ENCODE peak calls at places on chromosomes 16 and 17, in nine cellular contexts. One of them, this sample, is unnamed.

GRCh38 chr16:85202631-85203461 is 90.6 kb upstream of the CIBAR2 start:
- DNase-seq in Calu3: no peak
- DNase-seq in IMR-90: peak
- DNase-seq in tibial artery: peak
- DNase-seq in PC-9: no peak
- DNase-seq in ovary: peak
- DNase-seq in GM13977: no peak
- DNase-seq in nephron progenitor cell: peak
- DNase-seq in progenitor cell of endocrine pancreas: no peak
- DNase-seq in this sample: no peak

GRCh38 chr17:19386276-19386863 is 620 bp downstream of the MFAP4 start:
- DNase-seq in progenitor cell of endocrine pancreas: no peak
- DNase-seq in Calu3: no peak
- DNase-seq in IMR-90: peak
- DNase-seq in ovary: peak
- DNase-seq in nephron progenitor cell: peak
- DNase-seq in GM13977: no peak
- DNase-seq in PC-9: no peak
- DNase-seq in tibial artery: peak
- DNase-seq in this sample: peak

GRCh38 chr17:57294629-57295501 is 38.5 kb downstream of the MSI2 start:
- DNase-seq in nephron progenitor cell: no peak
- DNase-seq in progenitor cell of endocrine pancreas: no peak
- DNase-seq in PC-9: no peak
- DNase-seq in ovary: no peak
- DNase-seq in GM13977: no peak
- DNase-seq in tibial artery: no peak
- DNase-seq in IMR-90: peak
- DNase-seq in Calu3: no peak
- DNase-seq in this sample: peak

GRCh38 chr17:13562271-13562800 is 39.4 kb downstream of the HS3ST3A1 start:
- DNase-seq in tibial artery: no peak
- DNase-seq in nephron progenitor cell: peak
- DNase-seq in GM13977: no peak
- DNase-seq in progenitor cell of endocrine pancreas: no peak
- DNase-seq in PC-9: no peak
- DNase-seq in Calu3: no peak
- DNase-seq in IMR-90: peak
- DNase-seq in ovary: peak
- DNase-seq in this sample: peak

GRCh38 chr16:47905771-47906170 is 250.0 kb downstream of the ABCC12 start:
- DNase-seq in nephron progenitor cell: no peak
- DNase-seq in progenitor cell of endocrine pancreas: no peak
- DNase-seq in ovary: no peak
- DNase-seq in PC-9: no peak
- DNase-seq in Calu3: no peak
- DNase-seq in tibial artery: no peak
- DNase-seq in IMR-90: peak
- DNase-seq in GM13977: no peak
- DNase-seq in this sample: peak

GRCh38 chr17:73071387-73071999 is 21.0 kb downstream of the SLC39A11 start:
- DNase-seq in GM13977: no peak
- DNase-seq in IMR-90: peak
- DNase-seq in Calu3: no peak
- DNase-seq in tibial artery: no peak
- DNase-seq in ovary: no peak
- DNase-seq in nephron progenitor cell: no peak
- DNase-seq in PC-9: no peak
- DNase-seq in progenitor cell of endocrine pancreas: no peak
- DNase-seq in this sample: no peak

GRCh38 chr16:19830902-19831555 is 53.6 kb downstream of the GPRC5B start:
- DNase-seq in GM13977: no peak
- DNase-seq in IMR-90: no peak
- DNase-seq in ovary: no peak
- DNase-seq in nephron progenitor cell: no peak
- DNase-seq in tibial artery: no peak
- DNase-seq in progenitor cell of endocrine pancreas: no peak
- DNase-seq in Calu3: no peak
- DNase-seq in PC-9: no peak
- DNase-seq in this sample: no peak

GRCh38 chr16:28110074-28110473 is 46.6 kb upstream of the GSG1L start:
- DNase-seq in progenitor cell of endocrine pancreas: no peak
- DNase-seq in ovary: no peak
- DNase-seq in Calu3: no peak
- DNase-seq in PC-9: no peak
- DNase-seq in GM13977: no peak
- DNase-seq in IMR-90: peak
- DNase-seq in tibial artery: no peak
- DNase-seq in nephron progenitor cell: no peak
- DNase-seq in this sample: no peak

GRCh38 chr17:43545383-43545632 is 832 bp downstream of the ETV4 start:
- DNase-seq in nephron progenitor cell: no peak
- DNase-seq in GM13977: no peak
- DNase-seq in ovary: no peak
- DNase-seq in progenitor cell of endocrine pancreas: peak
- DNase-seq in PC-9: no peak
- DNase-seq in IMR-90: peak
- DNase-seq in Calu3: no peak
- DNase-seq in tibial artery: no peak
- DNase-seq in this sample: peak

GRCh38 chr17:17029938-17030337 is 12.3 kb upstream of the MPRIP start:
- DNase-seq in tibial artery: no peak
- DNase-seq in Calu3: no peak
- DNase-seq in ovary: peak
- DNase-seq in IMR-90: no peak
- DNase-seq in PC-9: no peak
- DNase-seq in nephron progenitor cell: no peak
- DNase-seq in GM13977: no peak
- DNase-seq in progenitor cell of endocrine pancreas: no peak
- DNase-seq in this sample: no peak
- TF ChIP-seq CTCF in tibial artery: no peak
- TF ChIP-seq CTCF in Calu3: no peak
- TF ChIP-seq CTCF in ovary: no peak
- TF ChIP-seq CTCF in IMR-90: no peak
- TF ChIP-seq CTCF in PC-9: no peak
- TF ChIP-seq CTCF in nephron progenitor cell: no peak
- TF ChIP-seq CTCF in GM13977: no peak
- TF ChIP-seq CTCF in progenitor cell of endocrine pancreas: no peak
- TF ChIP-seq CTCF in this sample: no peak

DNA sequence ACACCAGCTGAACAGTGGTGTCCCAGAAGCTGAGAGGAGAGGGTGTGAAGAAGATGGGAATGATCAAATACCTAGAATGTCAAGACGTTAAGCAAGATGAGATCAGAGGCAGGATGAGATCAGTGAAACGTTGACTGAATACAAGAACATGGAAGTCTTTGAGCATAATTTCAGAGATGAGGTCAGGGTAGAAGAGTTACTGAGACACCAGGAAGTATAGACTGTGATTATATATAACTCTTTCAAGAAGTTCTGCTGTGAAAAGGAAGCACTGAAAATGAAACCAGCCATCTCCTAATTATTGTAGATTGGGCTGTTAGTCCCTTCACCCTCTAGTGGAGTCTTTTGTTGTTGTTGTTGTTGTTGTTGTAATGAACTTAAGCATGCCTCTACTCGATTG is 9.1 kb downstream of the SHCBP1 start:
- DNase-seq in PC-9: no peak
- DNase-seq in GM13977: peak
- DNase-seq in Calu3: no peak
- DNase-seq in tibial artery: no peak
- DNase-seq in IMR-90: no peak
- DNase-seq in ovary: no peak
- DNase-seq in nephron progenitor cell: no peak
- DNase-seq in progenitor cell of endocrine pancreas: no peak
- DNase-seq in this sample: no peak
- TF ChIP-seq CTCF in PC-9: no peak
- TF ChIP-seq CTCF in GM13977: no peak
- TF ChIP-seq CTCF in Calu3: no peak
- TF ChIP-seq CTCF in tibial artery: no peak
- TF ChIP-seq CTCF in IMR-90: no peak
- TF ChIP-seq CTCF in ovary: no peak
- TF ChIP-seq CTCF in nephron progenitor cell: no peak
- TF ChIP-seq CTCF in progenitor cell of endocrine pancreas: no peak
- TF ChIP-seq CTCF in this sample: no peak

GRCh38 chr16:60304078-60304477 is 1570.0 kb upstream of the GOT2 start:
- DNase-seq in progenitor cell of endocrine pancreas: no peak
- DNase-seq in PC-9: no peak
- DNase-seq in tibial artery: no peak
- DNase-seq in nephron progenitor cell: no peak
- DNase-seq in IMR-90: no peak
- DNase-seq in Calu3: no peak
- DNase-seq in ovary: no peak
- DNase-seq in GM13977: no peak
- DNase-seq in this sample: no peak
- TF ChIP-seq CTCF in progenitor cell of endocrine pancreas: no peak
- TF ChIP-seq CTCF in PC-9: no peak
- TF ChIP-seq CTCF in tibial artery: no peak
- TF ChIP-seq CTCF in nephron progenitor cell: no peak
- TF ChIP-seq CTCF in IMR-90: no peak
- TF ChIP-seq CTCF in Calu3: no peak
- TF ChIP-seq CTCF in ovary: no peak
- TF ChIP-seq CTCF in GM13977: no peak
- TF ChIP-seq CTCF in this sample: no peak

DNA sequence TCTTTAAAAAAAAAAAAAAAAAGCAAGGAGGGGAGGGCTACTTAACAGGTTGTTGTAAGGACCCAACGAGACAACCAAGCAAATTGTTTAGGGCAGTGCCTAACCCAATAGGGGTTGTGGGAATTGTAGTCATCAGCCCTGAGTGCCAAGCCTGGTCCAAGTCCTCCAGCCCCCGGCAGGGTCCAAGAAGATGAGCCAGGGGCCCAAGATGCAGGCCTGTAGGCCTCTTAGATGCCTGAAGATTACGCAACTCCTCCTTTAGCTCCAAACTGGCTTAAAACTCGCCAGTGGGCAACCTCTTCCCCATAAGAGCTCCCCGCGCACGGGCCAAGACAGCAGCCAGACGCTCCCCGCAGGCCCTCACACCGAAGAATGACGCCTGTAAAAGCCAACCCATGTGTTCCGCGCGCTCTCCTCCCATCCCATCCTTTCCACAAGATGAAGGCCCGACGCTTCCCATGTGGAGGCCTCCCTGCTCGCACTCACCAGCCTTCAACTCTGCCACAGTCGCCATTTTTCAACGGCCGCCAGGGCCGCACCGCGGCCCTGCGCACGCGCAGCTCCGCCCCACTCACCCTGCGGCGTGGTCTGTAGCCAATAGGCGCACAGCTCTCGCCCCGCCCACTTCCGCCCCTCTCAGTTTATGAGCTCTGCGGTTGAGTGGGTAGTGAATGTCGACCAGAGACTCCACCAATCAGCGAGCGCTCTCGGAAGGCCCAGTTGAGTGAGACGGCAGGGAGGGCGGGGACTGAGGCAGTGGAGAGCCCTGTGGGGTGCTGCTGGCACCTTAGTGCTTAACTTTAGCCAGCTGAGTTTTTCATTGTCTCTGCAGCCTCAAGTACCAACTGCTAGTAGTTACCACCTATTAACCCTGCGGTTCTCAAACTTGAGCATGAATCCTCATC is at the start of gene CEP20:
- DNase-seq in nephron progenitor cell: peak
- DNase-seq in IMR-90: peak
- DNase-seq in GM13977: peak
- DNase-seq in tibial artery: peak
- DNase-seq in progenitor cell of endocrine pancreas: peak
- DNase-seq in Calu3: peak
- DNase-seq in PC-9: peak
- DNase-seq in ovary: peak
- DNase-seq in this sample: peak
- TF ChIP-seq CTCF in nephron progenitor cell: no peak
- TF ChIP-seq CTCF in IMR-90: peak
- TF ChIP-seq CTCF in GM13977: no peak
- TF ChIP-seq CTCF in tibial artery: peak
- TF ChIP-seq CTCF in progenitor cell of endocrine pancreas: no peak
- TF ChIP-seq CTCF in Calu3: no peak
- TF ChIP-seq CTCF in PC-9: no peak
- TF ChIP-seq CTCF in ovary: peak
- TF ChIP-seq CTCF in this sample: peak

GRCh38 chr17:71237903-71238538 is 882.8 kb upstream of the SOX9 start:
- DNase-seq in IMR-90: peak
- DNase-seq in ovary: no peak
- DNase-seq in PC-9: no peak
- DNase-seq in Calu3: no peak
- DNase-seq in progenitor cell of endocrine pancreas: no peak
- DNase-seq in nephron progenitor cell: no peak
- DNase-seq in tibial artery: no peak
- DNase-seq in GM13977: no peak
- DNase-seq in this sample: peak
- TF ChIP-seq CTCF in IMR-90: peak
- TF ChIP-seq CTCF in ovary: no peak
- TF ChIP-seq CTCF in PC-9: peak
- TF ChIP-seq CTCF in Calu3: no peak
- TF ChIP-seq CTCF in progenitor cell of endocrine pancreas: no peak
- TF ChIP-seq CTCF in nephron progenitor cell: no peak
- TF ChIP-seq CTCF in tibial artery: peak
- TF ChIP-seq CTCF in GM13977: no peak
- TF ChIP-seq CTCF in this sample: peak

DNA sequence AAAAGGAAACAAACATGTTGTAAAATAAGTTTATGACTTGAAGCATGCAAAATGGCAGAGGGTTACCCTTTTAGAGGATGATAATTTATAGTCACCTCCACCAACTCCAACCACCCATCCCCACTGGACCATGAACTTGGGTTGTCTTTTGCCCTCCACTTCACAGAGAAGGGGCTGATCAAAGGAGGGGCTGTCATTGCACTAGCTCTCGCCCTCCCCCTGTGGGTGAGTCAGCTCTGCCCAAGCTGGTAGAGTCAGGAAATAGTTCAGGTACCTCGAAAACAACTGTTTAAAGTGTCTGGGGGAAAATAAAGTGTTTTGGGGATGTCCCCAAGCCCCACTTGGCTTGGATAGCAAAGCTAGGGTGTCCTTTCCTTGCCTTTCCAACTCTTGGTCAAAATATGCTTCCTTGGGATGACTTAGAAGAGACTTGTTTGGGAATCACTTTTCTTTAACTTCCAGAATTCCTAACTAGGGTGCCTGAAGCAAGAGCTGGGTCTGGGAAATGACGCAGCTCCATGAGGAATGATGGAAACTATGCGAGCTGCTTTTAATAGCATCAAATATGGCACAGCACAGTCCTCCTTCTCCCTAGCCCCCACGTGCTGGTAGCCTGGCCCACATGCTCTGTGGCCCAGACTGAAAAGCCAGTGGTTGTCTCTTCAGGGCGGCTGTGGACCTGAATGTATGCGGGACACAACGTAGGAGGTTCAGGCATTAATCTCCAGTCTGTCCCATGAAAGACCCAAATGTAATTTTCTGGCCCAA is 40.7 kb downstream of the TBX4 start:
- DNase-seq in PC-9: no peak
- DNase-seq in tibial artery: no peak
- DNase-seq in nephron progenitor cell: no peak
- DNase-seq in Calu3: no peak
- DNase-seq in progenitor cell of endocrine pancreas: no peak
- DNase-seq in IMR-90: peak
- DNase-seq in GM13977: no peak
- DNase-seq in ovary: no peak
- DNase-seq in this sample: no peak
- TF ChIP-seq CTCF in PC-9: no peak
- TF ChIP-seq CTCF in tibial artery: no peak
- TF ChIP-seq CTCF in nephron progenitor cell: no peak
- TF ChIP-seq CTCF in Calu3: no peak
- TF ChIP-seq CTCF in progenitor cell of endocrine pancreas: no peak
- TF ChIP-seq CTCF in IMR-90: no peak
- TF ChIP-seq CTCF in GM13977: no peak
- TF ChIP-seq CTCF in ovary: no peak
- TF ChIP-seq CTCF in this sample: no peak